ENCODE peak calls at places on chromosome 1, in nine cellular contexts. P is stimulated activated CD8-positive, alpha-beta memory T cell treated with anti-CD3 and anti-CD28 coated beads, Interleukin-7, amount 100 ng/mL, for 24 hours; X is amniotic stem cell; H is activated CD4-positive, alpha-beta memory T cell treated with anti-CD3 and anti-CD28 coated beads, Interleukin-2, amount 10 ng/mL, durations not matched to agents 7 days and 5 days; V is NCI-H748 treated with DMSO at 0.1 percent for 48 hours; W is HepG2; O is LoVo; I is HAP-1; B is left lung. Y is an unnamed sample.

GRCh38 chr1:31412732-31413404 is at the start of gene SERINC2:
- DNase-seq in P (no peak), X (no peak), H (peak), V (no peak), W (no peak), O (peak), I (no peak), B (no peak), Y (no peak)

GRCh38 chr1:150516616-150517015 is 1.1 kb downstream of the FALEC start:
- DNase-seq in P (no peak), X (no peak), H (no peak), V (peak), W (peak), O (no peak), I (peak), B (no peak), Y (no peak)

GRCh38 chr1:160156361-160156760 is 5.0 kb downstream of the ATP1A4 start:
- DNase-seq in P (no peak), X (no peak), H (no peak), V (no peak), W (no peak), O (no peak), I (no peak), B (no peak), Y (no peak)

GRCh38 chr1:231058416-231059109 is 18.5 kb upstream of the FAM89A start:
- DNase-seq in P (no peak), X (no peak), H (no peak), V (no peak), W (peak), O (no peak), I (no peak), B (no peak), Y (no peak)

GRCh38 chr1:86990826-86991225 is 76.4 kb downstream of the HS2ST1 start:
- DNase-seq in P (no peak), X (no peak), H (no peak), V (no peak), W (no peak), O (no peak), I (no peak), B (no peak), Y (no peak)

GRCh38 chr1:19390901-19391595 is 78.9 kb downstream of the SLC66A1 start:
- DNase-seq in P (peak), X (peak), H (peak), V (no peak), W (no peak), O (peak), I (peak), B (peak), Y (peak)

GRCh38 chr1:164363980-164364379 is 195.0 kb upstream of the PBX1 start:
- DNase-seq in P (no peak), X (no peak), H (no peak), V (no peak), W (no peak), O (no peak), I (no peak), B (no peak), Y (no peak)

GRCh38 chr1:209674957-209675566 is at the start of gene G0S2:
- DNase-seq in P (no peak), X (peak), H (peak), V (peak), W (no peak), O (no peak), I (no peak), B (peak), Y (peak)

GRCh38 chr1:62746086-62746808 is 37.7 kb upstream of the ATG4C start:
- DNase-seq in P (no peak), X (peak), H (no peak), V (peak), W (peak), O (peak), I (peak), B (no peak), Y (no peak)

GRCh38 chr1:38741341-38741740 is 118.2 kb downstream of the RRAGC start:
- DNase-seq in P (no peak), X (no peak), H (no peak), V (no peak), W (no peak), O (no peak), I (no peak), B (no peak), Y (no peak)